ENCODE peak calls at places on chromosomes 3 and 15, in four cellular contexts. One of them, this sample, is unnamed.

GRCh38 chr15:88288206-88288605 is 31.7 kb upstream of the NTRK3 start:
- DNase-seq in HepG2: no peak
- DNase-seq in K562: no peak
- DNase-seq in WTC11: no peak
- DNase-seq in this sample: no peak

GRCh38 chr15:68218847-68219798 is 10.4 kb downstream of the CLN6 start:
- DNase-seq in HepG2: no peak
- DNase-seq in K562: peak; percentile 49
- DNase-seq in WTC11: no peak
- DNase-seq in this sample: no peak

GRCh38 chr3:110341047-110341446 is 730.6 kb upstream of the NECTIN3 start:
- DNase-seq in HepG2: no peak
- DNase-seq in K562: no peak
- DNase-seq in WTC11: no peak
- DNase-seq in this sample: no peak

GRCh38 chr3:72887723-72888545 is at the start of gene GXYLT2:
- DNase-seq in HepG2: peak; percentile 48
- DNase-seq in K562: peak; percentile 63
- DNase-seq in WTC11: peak; percentile 72
- DNase-seq in this sample: peak; percentile 75

GRCh38 chr3:33184863-33185262 is 33.7 kb downstream of the SUSD5 start:
- DNase-seq in HepG2: peak; percentile 70
- DNase-seq in K562: no peak
- DNase-seq in WTC11: no peak
- DNase-seq in this sample: no peak

GRCh38 chr3:31614162-31614921 is 81.6 kb downstream of the STT3B start:
- DNase-seq in HepG2: no peak
- DNase-seq in K562: no peak
- DNase-seq in WTC11: no peak
- DNase-seq in this sample: no peak

GRCh38 chr3:38312356-38312755 is 30.3 kb downstream of the SLC22A14 start:
- DNase-seq in HepG2: no peak
- DNase-seq in K562: no peak
- DNase-seq in WTC11: no peak
- DNase-seq in this sample: no peak

GRCh38 chr3:35502699-35503098 is 136.6 kb upstream of the ARPP21 start:
- DNase-seq in HepG2: no peak
- DNase-seq in K562: no peak
- DNase-seq in WTC11: no peak
- DNase-seq in this sample: no peak

GRCh38 chr15:31135523-31135922 is 34.0 kb upstream of the TRPM1 start:
- DNase-seq in HepG2: no peak
- DNase-seq in K562: no peak
- DNase-seq in WTC11: no peak
- DNase-seq in this sample: no peak

GRCh38 chr15:101017041-101017754 is 98.0 kb downstream of the LRRK1 start:
- DNase-seq in HepG2: no peak
- DNase-seq in K562: no peak
- DNase-seq in WTC11: peak; percentile 64
- DNase-seq in this sample: no peak

GRCh38 chr3:169695051-169695450 is 31.5 kb upstream of the MECOM start:
- DNase-seq in HepG2: no peak
- DNase-seq in K562: no peak
- DNase-seq in WTC11: no peak
- DNase-seq in this sample: no peak

GRCh38 chr3:54557538-54558419 is 370.1 kb downstream of the LRTM1 start:
- DNase-seq in HepG2: no peak
- DNase-seq in K562: no peak
- DNase-seq in WTC11: no peak
- DNase-seq in this sample: no peak
- TF ChIP-seq HMGXB4 in HepG2: no peak
- TF ChIP-seq HMGXB4 in K562: no peak
- TF ChIP-seq HMGXB4 in WTC11: no peak
- TF ChIP-seq HMGXB4 in this sample: no peak

DNA sequence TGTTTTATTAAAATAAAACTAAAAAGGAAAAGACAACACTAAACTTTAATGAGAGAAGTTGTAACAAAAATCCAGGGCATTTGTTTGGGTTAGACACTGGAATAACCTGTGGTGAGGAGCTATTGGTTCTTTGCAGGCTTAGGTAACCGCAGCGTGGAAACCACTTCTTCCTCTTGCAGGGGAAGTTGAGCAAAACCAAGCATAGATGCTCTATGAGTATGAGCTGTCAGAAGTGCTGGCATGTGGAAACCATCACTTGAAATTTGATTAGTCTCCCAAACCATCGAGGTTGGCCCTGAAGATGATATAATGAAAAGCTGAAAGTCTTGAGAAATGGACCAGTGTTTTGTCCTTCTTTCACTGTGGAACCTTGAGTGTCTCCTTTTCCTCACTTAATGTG is 127.1 kb upstream of the RBMS3 start:
- DNase-seq in HepG2: no peak
- DNase-seq in K562: no peak
- DNase-seq in WTC11: no peak
- DNase-seq in this sample: no peak
- TF ChIP-seq USF2 in HepG2: no peak
- TF ChIP-seq USF2 in K562: no peak
- TF ChIP-seq USF2 in WTC11: no peak
- TF ChIP-seq USF2 in this sample: no peak

DNA sequence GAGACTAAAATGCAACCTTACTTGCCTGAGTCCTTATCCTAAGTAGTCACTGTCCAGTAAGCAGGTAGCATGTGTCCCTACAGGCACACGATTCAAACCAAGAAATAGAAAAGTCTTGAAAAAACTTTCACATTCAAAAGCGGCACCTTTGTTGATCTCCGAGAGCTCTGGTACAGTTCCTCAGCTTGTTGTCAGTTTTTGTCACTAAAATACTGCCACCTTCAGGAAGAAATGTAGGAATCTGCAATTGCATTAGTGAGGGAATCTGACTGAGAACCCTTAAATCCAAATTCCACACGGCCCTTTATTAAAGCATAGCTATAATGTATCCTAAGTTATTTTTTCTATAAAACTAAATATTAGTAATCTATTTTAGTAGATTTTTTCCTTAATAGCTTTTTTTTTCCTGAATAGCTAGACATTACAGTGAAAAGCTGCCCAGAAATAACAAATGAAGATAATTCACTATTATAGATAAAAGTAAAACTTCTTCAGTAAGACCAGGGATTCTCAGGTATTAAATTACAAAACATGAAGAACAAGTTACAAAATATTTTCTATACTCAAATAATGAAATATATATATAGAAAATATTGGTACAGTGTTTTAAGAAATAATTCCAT is 44.0 kb downstream of the CCDC54 start:
- DNase-seq in HepG2: peak; percentile 52
- DNase-seq in K562: peak; percentile 6
- DNase-seq in WTC11: no peak
- DNase-seq in this sample: no peak
- TF ChIP-seq ESRRA in HepG2: no peak
- TF ChIP-seq ESRRA in K562: no peak
- TF ChIP-seq ESRRA in WTC11: no peak
- TF ChIP-seq ESRRA in this sample: no peak

DNA sequence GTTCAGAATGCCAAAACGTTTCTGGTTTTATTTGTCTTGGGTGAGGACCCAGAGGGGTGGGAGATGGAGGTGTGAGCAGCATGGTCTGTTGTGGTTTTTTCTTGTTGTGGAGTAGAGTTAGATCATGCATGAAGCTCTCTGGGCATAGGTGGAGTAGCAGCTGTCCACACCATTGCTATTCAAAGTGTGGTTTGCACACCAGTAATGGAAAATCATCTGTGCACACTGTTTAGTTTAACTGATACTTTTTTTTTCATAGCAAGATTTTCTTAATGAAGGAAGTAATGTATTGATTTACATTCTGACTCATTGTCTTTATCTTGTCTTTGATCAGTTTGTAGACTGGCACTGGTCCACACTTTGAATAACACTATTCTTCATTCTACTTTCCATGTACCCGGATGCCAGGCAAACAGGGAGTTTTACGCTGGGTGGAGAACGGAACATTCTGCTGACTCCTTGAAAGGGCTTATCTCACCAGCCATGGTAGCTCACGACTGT is 50.7 kb upstream of the CRTC3 start:
- DNase-seq in HepG2: no peak
- DNase-seq in K562: no peak
- DNase-seq in WTC11: no peak
- DNase-seq in this sample: no peak
- TF ChIP-seq HMGXB4 in HepG2: no peak
- TF ChIP-seq HMGXB4 in K562: no peak
- TF ChIP-seq HMGXB4 in WTC11: no peak
- TF ChIP-seq HMGXB4 in this sample: no peak

DNA sequence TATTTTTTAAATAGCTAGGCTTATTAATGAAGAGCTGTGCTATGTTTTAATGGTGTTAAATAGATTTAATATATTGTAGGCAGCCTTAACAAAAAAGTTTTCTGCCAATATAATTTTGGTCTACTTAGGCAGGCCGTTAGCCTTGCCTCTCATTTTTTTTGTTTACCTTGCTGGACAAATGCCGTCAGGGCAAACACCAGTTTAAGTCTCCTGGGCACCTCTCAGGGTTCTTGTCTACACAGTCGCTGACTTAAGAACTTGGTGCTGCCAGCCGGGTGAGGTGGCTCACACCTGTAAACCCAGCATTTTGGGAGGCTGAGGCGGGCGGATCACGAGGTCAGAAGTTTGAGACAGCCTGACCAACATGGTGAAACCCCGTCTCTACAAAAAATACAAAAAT is 153.3 kb downstream of the ULK4 start:
- DNase-seq in HepG2: no peak
- DNase-seq in K562: no peak
- DNase-seq in WTC11: no peak
- DNase-seq in this sample: no peak
- TF ChIP-seq USF2 in HepG2: no peak
- TF ChIP-seq USF2 in K562: no peak
- TF ChIP-seq USF2 in WTC11: no peak
- TF ChIP-seq USF2 in this sample: no peak

GRCh38 chr15:78390823-78391222 is 47.2 kb upstream of the IREB2 start:
- DNase-seq in HepG2: no peak
- DNase-seq in K562: no peak
- DNase-seq in WTC11: no peak
- DNase-seq in this sample: no peak
- TF ChIP-seq ESRRA in HepG2: no peak
- TF ChIP-seq ESRRA in K562: no peak
- TF ChIP-seq ESRRA in WTC11: no peak
- TF ChIP-seq ESRRA in this sample: no peak

GRCh38 chr15:58770519-58770856 is 614 bp upstream of the MINDY2 start:
- DNase-seq in HepG2: no peak
- DNase-seq in K562: peak; percentile 9
- DNase-seq in WTC11: no peak
- DNase-seq in this sample: peak; percentile 68
- TF ChIP-seq HMGXB4 in HepG2: no peak
- TF ChIP-seq HMGXB4 in K562: no peak
- TF ChIP-seq HMGXB4 in WTC11: no peak
- TF ChIP-seq HMGXB4 in this sample: no peak